ENCODE peak calls at places on chromosome 15, in ten cellular contexts. A, P, J, B, H, D, U, V, Q and M are unnamed samples.

GRCh38 chr15:26877842-26878241 is 11.0 kb downstream of the GABRA5 start:
- DNase-seq in A (no peak), P (no peak), J (no peak), B (no peak), H (no peak), D (no peak), U (no peak), V (no peak), Q (no peak), M (no peak)

GRCh38 chr15:39623550-39623931 is 42.7 kb downstream of the THBS1 start:
- DNase-seq in A (no peak), P (no peak), J (peak; percentile 66), B (no peak), H (no peak), D (no peak), U (no peak), V (no peak), Q (no peak), M (peak; percentile 56)

GRCh38 chr15:60573936-60574335 is 95.0 kb upstream of the ICE2 start:
- DNase-seq in A (no peak), P (no peak), J (no peak), B (no peak), H (no peak), D (no peak), U (no peak), V (no peak), Q (no peak), M (no peak)

GRCh38 chr15:57320543-57321220 is 55.6 kb upstream of the CGNL1 start:
- DNase-seq in A (no peak), P (no peak), J (no peak), B (no peak), H (no peak), D (no peak), U (no peak), V (no peak), Q (no peak), M (no peak)

GRCh38 chr15:74441248-74441939 is 7.6 kb upstream of the SEMA7A start:
- DNase-seq in A (no peak), P (no peak), J (no peak), B (no peak), H (no peak), D (no peak), U (no peak), V (no peak), Q (no peak), M (no peak)

GRCh38 chr15:57743424-57743823 is 36.9 kb downstream of the POLR2M start:
- DNase-seq in A (peak; percentile 59), P (peak; percentile 12), J (no peak), B (no peak), H (no peak), D (no peak), U (no peak), V (no peak), Q (peak; percentile 9), M (peak; percentile 10)

GRCh38 chr15:70266412-70267089 is 168.8 kb upstream of the TLE3 start:
- DNase-seq in A (no peak), P (no peak), J (no peak), B (no peak), H (no peak), D (peak; percentile 87), U (no peak), V (peak; percentile 89), Q (no peak), M (no peak)

GRCh38 chr15:59307164-59307535 is 65.5 kb downstream of the MYO1E start:
- DNase-seq in A (no peak), P (no peak), J (no peak), B (no peak), H (no peak), D (no peak), U (no peak), V (no peak), Q (no peak), M (no peak)

GRCh38 chr15:47507221-47507985 is 209.9 kb upstream of the SEMA6D start:
- DNase-seq in A (no peak), P (no peak), J (no peak), B (no peak), H (no peak), D (no peak), U (no peak), V (no peak), Q (no peak), M (no peak)

GRCh38 chr15:95674031-95674430 is 656.5 kb upstream of the NR2F2 start:
- DNase-seq in A (no peak), P (no peak), J (no peak), B (no peak), H (no peak), D (no peak), U (no peak), V (no peak), Q (no peak), M (no peak)

GRCh38 chr15:90231028-90232017 is 2.4 kb downstream of the CIB1 start:
- DNase-seq in A (no peak), P (peak; percentile 47), J (peak; percentile 83), B (no peak), H (no peak), D (no peak), U (no peak), V (no peak), Q (no peak), M (peak; percentile 78)

GRCh38 chr15:39165026-39165706 is 415.7 kb upstream of the THBS1 start:
- DNase-seq in A (no peak), P (no peak), J (no peak), B (no peak), H (no peak), D (no peak), U (no peak), V (no peak), Q (no peak), M (no peak)

GRCh38 chr15:99982662-99983061 is 249.4 kb upstream of the LYSMD4 start:
- DNase-seq in A (no peak), P (no peak), J (no peak), B (no peak), H (no peak), D (no peak), U (no peak), V (no peak), Q (no peak), M (no peak)

GRCh38 chr15:63232943-63233342 is 43.5 kb downstream of the RAB8B start:
- DNase-seq in A (no peak), P (no peak), J (no peak), B (no peak), H (no peak), D (no peak), U (no peak), V (no peak), Q (no peak), M (no peak)

GRCh38 chr15:62874064-62874463 is 168.5 kb upstream of the TPM1 start:
- DNase-seq in A (no peak), P (no peak), J (no peak), B (no peak), H (no peak), D (no peak), U (no peak), V (no peak), Q (no peak), M (no peak)

GRCh38 chr15:77650285-77650684 is 17.6 kb upstream of the LINGO1 start:
- DNase-seq in A (peak; percentile 85), P (no peak), J (no peak), B (no peak), H (peak; percentile 42), D (no peak), U (peak; percentile 46), V (no peak), Q (peak; percentile 67), M (no peak)

DNA sequence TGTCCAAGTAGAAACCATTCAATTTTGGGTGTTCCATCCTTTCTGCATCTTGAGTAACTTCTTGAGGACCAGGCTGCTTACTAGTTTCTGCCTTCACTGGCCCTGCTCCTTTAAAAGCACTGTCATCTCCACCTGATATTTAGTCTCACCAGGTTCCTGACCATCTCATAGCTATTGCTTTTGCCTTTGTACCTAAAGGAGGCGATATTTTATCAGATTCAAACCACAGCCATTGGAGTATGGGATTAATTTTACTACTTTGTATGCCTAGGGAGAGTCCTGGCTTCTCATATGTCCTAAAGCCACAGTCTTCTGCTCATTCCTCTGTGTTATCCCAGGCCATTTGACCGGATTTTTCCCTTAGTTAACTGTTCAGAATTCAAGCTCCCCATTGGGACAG is 51.8 kb upstream of the RFX7 start:
- DNase-seq in A (no peak), P (peak; percentile 16), J (no peak), B (no peak), H (no peak), D (no peak), U (no peak), V (no peak), Q (no peak), M (no peak)
- TF ChIP-seq CTCF in A (no peak), P (peak; percentile 27), J (no peak), B (no peak), H (no peak), D (no peak), U (no peak), V (no peak), Q (no peak), M (no peak)

GRCh38 chr15:78998526-78998925 is 53.7 kb upstream of the CTSH start:
- DNase-seq in A (no peak), P (no peak), J (no peak), B (no peak), H (no peak), D (no peak), U (no peak), V (no peak), Q (no peak), M (no peak)
- TF ChIP-seq CTCF in A (no peak), P (no peak), J (no peak), B (no peak), H (no peak), D (no peak), U (no peak), V (no peak), Q (no peak), M (no peak)

DNA sequence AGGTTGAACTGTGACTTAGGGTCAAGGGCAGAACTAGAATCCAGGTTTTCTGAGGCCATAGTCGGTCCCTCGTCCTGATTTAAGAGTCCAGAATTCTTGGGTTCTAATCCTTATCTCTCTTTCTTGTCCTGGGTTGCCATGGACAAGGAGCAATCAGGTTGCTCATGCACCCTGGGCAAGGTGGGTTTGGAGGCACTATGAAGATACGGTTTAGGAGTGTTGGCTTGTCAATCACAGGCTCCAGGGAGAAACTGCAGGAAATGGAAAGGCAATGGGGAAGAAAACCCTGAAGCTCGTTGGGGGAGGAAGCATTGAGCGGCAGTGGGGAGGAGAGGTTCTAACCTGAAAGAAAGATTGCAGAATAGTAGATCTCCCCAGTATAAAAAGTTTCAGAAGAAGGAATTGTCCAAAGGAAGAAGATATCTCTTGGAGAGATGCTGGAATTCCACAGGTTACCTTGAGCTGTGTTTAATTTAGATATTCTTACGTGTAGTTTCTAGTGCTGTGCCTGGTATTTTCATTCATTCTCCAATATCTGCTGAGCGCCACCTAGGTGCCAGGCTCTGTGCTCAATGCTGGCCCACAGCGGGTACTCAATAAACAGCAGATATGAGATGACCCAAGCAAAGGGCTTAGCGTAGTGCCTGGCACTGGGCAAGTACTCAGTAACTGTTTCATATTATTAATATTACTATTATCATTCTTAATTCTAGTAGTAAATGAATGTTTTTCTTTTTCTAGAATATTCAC is 2.0 kb downstream of the ACAN start:
- DNase-seq in A (no peak), P (no peak), J (no peak), B (no peak), H (no peak), D (no peak), U (no peak), V (no peak), Q (no peak), M (no peak)
- TF ChIP-seq CTCF in A (no peak), P (peak; percentile 26), J (peak; percentile 28), B (no peak), H (no peak), D (no peak), U (peak; percentile 35), V (no peak), Q (no peak), M (no peak)

GRCh38 chr15:25438601-25439455 is at the start of gene UBE3A:
- DNase-seq in A (peak; percentile 96), P (peak; percentile 94), J (peak; percentile 94), B (peak; percentile 30), H (peak; percentile 97), D (peak; percentile 58), U (peak; percentile 31), V (peak; percentile 90), Q (peak; percentile 96), M (peak; percentile 95)
- TF ChIP-seq CTCF in A (no peak), P (no peak), J (peak; percentile 18), B (peak; percentile 48), H (no peak), D (no peak), U (no peak), V (peak; percentile 29), Q (peak; percentile 29), M (no peak)